ENCODE peak calls at places on chromosome 6, in ten cellular contexts. One of them, this sample, is unnamed.

GRCh38 chr6:110398778-110399177 is 16.6 kb downstream of the DDO start:
- DNase-seq in small intestine: no peak
- DNase-seq in osteoblast: peak; percentile 95
- DNase-seq in PC-3: peak; percentile 22
- DNase-seq in body of pancreas: no peak
- DNase-seq in mammary epithelial cell: peak; percentile 23
- DNase-seq in CD8-positive, alpha-beta T cell: no peak
- DNase-seq in spleen: no peak
- DNase-seq in aorta: no peak
- DNase-seq in A549: no peak
- DNase-seq in this sample: no peak

GRCh38 chr6:132188865-132189264 is 212.4 kb downstream of the MOXD1 start:
- DNase-seq in PC-3: peak; percentile 66
- DNase-seq in CD8-positive, alpha-beta T cell: no peak
- DNase-seq in spleen: no peak
- DNase-seq in osteoblast: peak; percentile 19
- DNase-seq in A549: no peak
- DNase-seq in mammary epithelial cell: peak; percentile 67
- DNase-seq in aorta: no peak
- DNase-seq in small intestine: no peak
- DNase-seq in body of pancreas: no peak
- DNase-seq in this sample: peak; percentile 54

GRCh38 chr6:10256113-10256690 is 158.7 kb downstream of the TFAP2A start:
- DNase-seq in spleen: no peak
- DNase-seq in PC-3: peak; percentile 63
- DNase-seq in CD8-positive, alpha-beta T cell: no peak
- DNase-seq in A549: peak; percentile 7
- DNase-seq in osteoblast: no peak
- DNase-seq in small intestine: no peak
- DNase-seq in mammary epithelial cell: no peak
- DNase-seq in aorta: no peak
- DNase-seq in body of pancreas: no peak
- DNase-seq in this sample: peak; percentile 11

GRCh38 chr6:107811591-107812218 is 12.4 kb downstream of the SCML4 start:
- DNase-seq in CD8-positive, alpha-beta T cell: no peak
- DNase-seq in osteoblast: peak; percentile 89
- DNase-seq in mammary epithelial cell: peak; percentile 51
- DNase-seq in body of pancreas: peak; percentile 31
- DNase-seq in spleen: no peak
- DNase-seq in small intestine: no peak
- DNase-seq in aorta: peak; percentile 55
- DNase-seq in PC-3: peak; percentile 5
- DNase-seq in A549: peak; percentile 8
- DNase-seq in this sample: peak; percentile 25

GRCh38 chr6:116369540-116370327 is 1.0 kb upstream of the DSE start:
- DNase-seq in body of pancreas: no peak
- DNase-seq in CD8-positive, alpha-beta T cell: no peak
- DNase-seq in PC-3: no peak
- DNase-seq in small intestine: no peak
- DNase-seq in spleen: no peak
- DNase-seq in A549: no peak
- DNase-seq in osteoblast: peak; percentile 45
- DNase-seq in mammary epithelial cell: no peak
- DNase-seq in aorta: no peak
- DNase-seq in this sample: peak; percentile 6

GRCh38 chr6:169256061-169256460 is 2.4 kb upstream of the THBS2 start:
- DNase-seq in body of pancreas: no peak
- DNase-seq in mammary epithelial cell: no peak
- DNase-seq in A549: no peak
- DNase-seq in osteoblast: no peak
- DNase-seq in small intestine: no peak
- DNase-seq in aorta: no peak
- DNase-seq in PC-3: no peak
- DNase-seq in spleen: no peak
- DNase-seq in CD8-positive, alpha-beta T cell: no peak
- DNase-seq in this sample: no peak

GRCh38 chr6:31738048-31738979 is 1.5 kb upstream of the MSH5 start:
- DNase-seq in aorta: peak; percentile 79
- DNase-seq in small intestine: peak; percentile 95
- DNase-seq in CD8-positive, alpha-beta T cell: peak; percentile 62
- DNase-seq in body of pancreas: peak; percentile 62
- DNase-seq in A549: peak; percentile 59
- DNase-seq in mammary epithelial cell: peak; percentile 79
- DNase-seq in PC-3: peak; percentile 73
- DNase-seq in spleen: peak; percentile 90
- DNase-seq in osteoblast: peak; percentile 98
- DNase-seq in this sample: peak; percentile 67

GRCh38 chr6:111601875-111602274 is 3.8 kb downstream of the TRAF3IP2 start:
- DNase-seq in CD8-positive, alpha-beta T cell: no peak
- DNase-seq in PC-3: no peak
- DNase-seq in aorta: no peak
- DNase-seq in mammary epithelial cell: no peak
- DNase-seq in small intestine: peak; percentile 42
- DNase-seq in spleen: no peak
- DNase-seq in body of pancreas: no peak
- DNase-seq in osteoblast: no peak
- DNase-seq in A549: no peak
- DNase-seq in this sample: no peak

GRCh38 chr6:37862415-37862814 is 42.9 kb downstream of the ZFAND3 start:
- DNase-seq in osteoblast: no peak
- DNase-seq in spleen: no peak
- DNase-seq in mammary epithelial cell: no peak
- DNase-seq in CD8-positive, alpha-beta T cell: no peak
- DNase-seq in PC-3: no peak
- DNase-seq in aorta: no peak
- DNase-seq in small intestine: no peak
- DNase-seq in A549: no peak
- DNase-seq in body of pancreas: no peak
- DNase-seq in this sample: no peak

GRCh38 chr6:7886132-7886531 is 24.5 kb downstream of the TXNDC5 start:
- DNase-seq in CD8-positive, alpha-beta T cell: no peak
- DNase-seq in aorta: no peak
- DNase-seq in mammary epithelial cell: no peak
- DNase-seq in body of pancreas: no peak
- DNase-seq in osteoblast: no peak
- DNase-seq in spleen: peak; percentile 46
- DNase-seq in small intestine: no peak
- DNase-seq in A549: no peak
- DNase-seq in PC-3: no peak
- DNase-seq in this sample: no peak

GRCh38 chr6:169452117-169452868 is 198.6 kb upstream of the THBS2 start:
- DNase-seq in body of pancreas: peak; percentile 28
- DNase-seq in aorta: peak; percentile 88
- DNase-seq in small intestine: no peak
- DNase-seq in CD8-positive, alpha-beta T cell: no peak
- DNase-seq in PC-3: no peak
- DNase-seq in spleen: no peak
- DNase-seq in A549: no peak
- DNase-seq in mammary epithelial cell: peak; percentile 78
- DNase-seq in osteoblast: peak; percentile 93
- DNase-seq in this sample: peak; percentile 69

GRCh38 chr6:52076791-52077179 is 10.6 kb downstream of the PKHD1 start:
- DNase-seq in small intestine: no peak
- DNase-seq in body of pancreas: no peak
- DNase-seq in aorta: no peak
- DNase-seq in PC-3: no peak
- DNase-seq in mammary epithelial cell: no peak
- DNase-seq in spleen: no peak
- DNase-seq in osteoblast: no peak
- DNase-seq in A549: no peak
- DNase-seq in CD8-positive, alpha-beta T cell: no peak
- DNase-seq in this sample: no peak

GRCh38 chr6:83879746-83880145 is 20.3 kb downstream of the CYB5R4 start:
- DNase-seq in mammary epithelial cell: no peak
- DNase-seq in PC-3: no peak
- DNase-seq in A549: no peak
- DNase-seq in aorta: no peak
- DNase-seq in body of pancreas: no peak
- DNase-seq in osteoblast: peak; percentile 55
- DNase-seq in spleen: no peak
- DNase-seq in small intestine: no peak
- DNase-seq in CD8-positive, alpha-beta T cell: no peak
- DNase-seq in this sample: no peak

GRCh38 chr6:42929928-42930360 is 664 bp downstream of the CNPY3 start:
- DNase-seq in A549: peak; percentile 15
- DNase-seq in body of pancreas: peak; percentile 33
- DNase-seq in osteoblast: peak; percentile 87
- DNase-seq in aorta: peak; percentile 62
- DNase-seq in spleen: peak; percentile 87
- DNase-seq in small intestine: peak; percentile 58
- DNase-seq in PC-3: peak; percentile 52
- DNase-seq in mammary epithelial cell: peak; percentile 72
- DNase-seq in CD8-positive, alpha-beta T cell: peak; percentile 54
- DNase-seq in this sample: peak; percentile 82

GRCh38 chr6:91407706-91408105 is 820.8 kb upstream of the MAP3K7 start:
- DNase-seq in small intestine: no peak
- DNase-seq in CD8-positive, alpha-beta T cell: no peak
- DNase-seq in osteoblast: no peak
- DNase-seq in aorta: no peak
- DNase-seq in A549: no peak
- DNase-seq in PC-3: no peak
- DNase-seq in body of pancreas: no peak
- DNase-seq in spleen: no peak
- DNase-seq in mammary epithelial cell: no peak
- DNase-seq in this sample: peak; percentile 61
- H3K27ac ChIP-seq in small intestine: no peak overlapping the region
- H3K27ac ChIP-seq in CD8-positive, alpha-beta T cell: no peak overlapping the region
- H3K27ac ChIP-seq in osteoblast: no peak overlapping the region
- H3K27ac ChIP-seq in aorta: no peak overlapping the region
- H3K27ac ChIP-seq in A549: no peak overlapping the region
- H3K27ac ChIP-seq in PC-3: no peak overlapping the region
- H3K27ac ChIP-seq in body of pancreas: no peak overlapping the region
- H3K27ac ChIP-seq in spleen: no peak overlapping the region
- H3K27ac ChIP-seq in mammary epithelial cell: no peak overlapping the region
- H3K27ac ChIP-seq in this sample: peak overlapping the region; percentile 62

DNA sequence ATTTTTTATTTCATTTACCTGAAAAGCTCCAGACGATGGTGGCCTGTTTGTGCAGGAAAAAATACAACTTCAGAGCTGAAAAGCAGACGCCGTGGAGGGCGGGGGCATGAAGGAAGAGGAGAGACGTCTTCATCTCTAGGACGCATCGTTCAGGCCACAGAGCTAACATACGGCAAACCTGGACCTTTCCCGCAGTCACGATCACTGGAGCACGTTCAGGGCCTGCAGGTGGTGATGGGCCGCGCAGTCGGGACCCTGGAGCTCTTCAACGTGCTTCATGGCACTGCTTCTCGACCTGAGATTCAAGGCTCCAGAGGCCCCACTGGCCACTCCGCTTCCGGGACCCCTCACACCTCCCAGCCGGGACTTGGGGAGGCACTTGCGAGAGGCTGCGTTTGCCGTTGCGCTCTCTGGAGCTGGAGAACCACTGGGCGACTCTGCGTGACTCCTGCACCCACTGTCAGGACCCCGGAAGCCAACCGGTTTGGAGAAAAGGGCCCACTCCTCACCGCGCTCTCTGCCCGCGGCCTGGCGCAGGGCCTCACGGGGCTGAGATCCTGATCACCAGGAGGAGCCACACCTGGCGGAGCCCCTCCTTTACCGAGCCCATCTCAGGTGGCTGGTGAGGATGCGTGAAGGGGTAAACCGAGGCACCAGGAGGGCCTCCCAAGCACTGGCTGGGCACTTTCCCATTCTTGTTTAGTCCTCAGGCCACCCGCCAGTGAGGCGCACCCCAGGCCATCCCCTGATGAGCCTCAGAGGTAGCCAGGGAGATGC is 164.4 kb upstream of the AFDN start:
- DNase-seq in mammary epithelial cell: no peak
- DNase-seq in spleen: peak; percentile 72
- DNase-seq in small intestine: no peak
- DNase-seq in osteoblast: no peak
- DNase-seq in CD8-positive, alpha-beta T cell: no peak
- DNase-seq in A549: no peak
- DNase-seq in PC-3: no peak
- DNase-seq in body of pancreas: no peak
- DNase-seq in aorta: peak; percentile 29
- DNase-seq in this sample: no peak
- H3K4me1 ChIP-seq in mammary epithelial cell: no peaks in the 10 kb centered on the region
- H3K4me1 ChIP-seq in spleen: no peaks in the 10 kb centered on the region
- H3K4me1 ChIP-seq in small intestine: peaks cover 2% of the 10 kb centered on the region
- H3K4me1 ChIP-seq in osteoblast: no peaks in the 10 kb centered on the region
- H3K4me1 ChIP-seq in CD8-positive, alpha-beta T cell: no peaks in the 10 kb centered on the region
- H3K4me1 ChIP-seq in A549: no peaks in the 10 kb centered on the region
- H3K4me1 ChIP-seq in PC-3: no peaks in the 10 kb centered on the region
- H3K4me1 ChIP-seq in body of pancreas: peaks cover 13% of the 10 kb centered on the region
- H3K4me1 ChIP-seq in aorta: no peaks in the 10 kb centered on the region
- H3K4me1 ChIP-seq in this sample: no peaks in the 10 kb centered on the region

DNA sequence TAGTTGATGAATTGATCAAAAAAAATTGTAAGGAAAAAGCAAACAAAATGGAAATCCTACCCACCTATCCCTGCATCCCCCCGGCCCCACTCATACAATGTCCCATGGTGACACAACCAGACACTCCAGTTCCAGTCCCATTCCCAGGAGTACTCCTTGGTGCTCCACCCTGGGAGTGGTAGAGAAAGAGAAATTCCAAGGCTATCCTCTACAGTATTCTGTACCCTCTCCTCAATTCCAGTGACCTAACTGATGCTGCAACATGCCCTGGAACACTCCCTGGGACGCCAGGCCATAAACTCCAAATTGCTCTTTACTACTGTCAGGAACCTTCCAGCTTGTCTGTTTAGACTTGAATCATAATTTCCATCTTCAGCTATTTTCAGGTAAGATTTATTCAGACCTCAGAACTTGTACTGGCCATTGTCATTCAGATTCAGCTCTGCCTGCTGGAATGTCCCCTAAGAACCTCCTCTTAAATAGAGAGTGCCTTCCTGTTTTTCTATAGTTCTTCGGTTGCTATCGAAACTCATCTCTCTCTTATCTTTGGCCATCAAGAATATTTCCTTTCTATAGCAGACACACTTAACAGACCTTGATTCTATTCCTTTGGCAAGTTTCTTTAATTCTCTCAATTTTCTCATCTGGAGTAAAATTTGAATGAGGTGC is 8.7 kb downstream of the GPX6 start:
- DNase-seq in mammary epithelial cell: no peak
- DNase-seq in body of pancreas: no peak
- DNase-seq in aorta: no peak
- DNase-seq in small intestine: no peak
- DNase-seq in spleen: no peak
- DNase-seq in CD8-positive, alpha-beta T cell: no peak
- DNase-seq in A549: no peak
- DNase-seq in osteoblast: no peak
- DNase-seq in PC-3: no peak
- DNase-seq in this sample: no peak
- H3K4me3 ChIP-seq in mammary epithelial cell: no peak overlapping the region
- H3K4me3 ChIP-seq in body of pancreas: no peak overlapping the region
- H3K4me3 ChIP-seq in aorta: no peak overlapping the region
- H3K4me3 ChIP-seq in small intestine: no peak overlapping the region
- H3K4me3 ChIP-seq in spleen: no peak overlapping the region
- H3K4me3 ChIP-seq in CD8-positive, alpha-beta T cell: no peak overlapping the region
- H3K4me3 ChIP-seq in A549: no peak overlapping the region
- H3K4me3 ChIP-seq in osteoblast: no peak overlapping the region
- H3K4me3 ChIP-seq in PC-3: no peak overlapping the region
- H3K4me3 ChIP-seq in this sample: no peak overlapping the region

DNA sequence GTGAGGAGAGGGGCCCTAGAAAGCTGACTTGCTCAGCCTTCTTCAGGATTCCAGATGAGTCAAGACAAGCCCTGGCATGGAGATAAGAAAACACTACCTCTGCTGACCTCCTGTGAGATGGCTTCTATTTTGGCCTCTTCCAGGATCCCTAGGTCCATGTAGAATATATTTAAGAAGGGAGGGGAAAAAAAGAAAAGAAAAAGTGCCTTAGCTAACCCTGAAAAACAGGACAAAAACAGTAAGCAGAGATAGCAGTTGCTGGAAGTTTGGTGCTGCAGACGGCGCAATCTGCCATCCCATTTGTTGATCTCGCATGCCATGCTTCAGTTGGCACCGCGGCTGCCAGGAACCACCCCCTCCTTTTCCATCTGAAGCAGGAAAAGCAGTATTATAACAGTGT is 100.0 kb downstream of the ARMC2 start:
- DNase-seq in small intestine: no peak
- DNase-seq in CD8-positive, alpha-beta T cell: no peak
- DNase-seq in osteoblast: peak; percentile 56
- DNase-seq in aorta: peak; percentile 74
- DNase-seq in A549: no peak
- DNase-seq in mammary epithelial cell: no peak
- DNase-seq in PC-3: no peak
- DNase-seq in spleen: peak; percentile 76
- DNase-seq in body of pancreas: no peak
- DNase-seq in this sample: no peak
- H3K27ac ChIP-seq in small intestine: no peak overlapping the region
- H3K27ac ChIP-seq in CD8-positive, alpha-beta T cell: no peak overlapping the region
- H3K27ac ChIP-seq in osteoblast: peak overlapping the region; percentile 92
- H3K27ac ChIP-seq in aorta: no peak overlapping the region
- H3K27ac ChIP-seq in A549: no peak overlapping the region
- H3K27ac ChIP-seq in mammary epithelial cell: peak overlapping the region; percentile 45
- H3K27ac ChIP-seq in PC-3: no peak overlapping the region
- H3K27ac ChIP-seq in spleen: no peak overlapping the region
- H3K27ac ChIP-seq in body of pancreas: peak overlapping the region; percentile 42
- H3K27ac ChIP-seq in this sample: peak overlapping the region; percentile 14